ENCODE peak calls at places on chromosome 18, in five cellular contexts. M is CD8-positive, alpha-beta T cell; V is activated T-cell treated with anti-CD3 and anti-CD28 coated beads, Interleukin-2, amount 50 U/mL, for 72 hours; S is AG08396; Q is stimulated activated CD4-positive, alpha-beta T cell treated with anti-CD3 and anti-CD28 coated beads, Interleukin-1b, Interleukin-23, amount 100 ng/mL, for 24 hours. P is an unnamed sample.

GRCh38 chr18:60082790-60083189 is 183.0 kb downstream of the PMAIP1 start:
- DNase-seq in M (no peak), V (no peak), S (no peak), Q (no peak), P (no peak)

GRCh38 chr18:28147674-28148171 is 29.2 kb downstream of the CDH2 start:
- DNase-seq in M (no peak), V (no peak), S (no peak), Q (no peak), P (no peak)

GRCh38 chr18:79507076-79507545 is 111.4 kb downstream of the NFATC1 start:
- DNase-seq in M (no peak), V (no peak), S (peak), Q (no peak), P (no peak)

GRCh38 chr18:63848159-63848558 is 39.3 kb upstream of the SERPINB2 start:
- DNase-seq in M (no peak), V (no peak), S (peak), Q (no peak), P (no peak)

GRCh38 chr18:27713727-27714080 is 463.2 kb downstream of the CDH2 start:
- DNase-seq in M (no peak), V (no peak), S (no peak), Q (no peak), P (no peak)

GRCh38 chr18:22223263-22223960 is 54.0 kb downstream of the GATA6 start:
- DNase-seq in M (no peak), V (peak), S (peak), Q (no peak), P (no peak)

GRCh38 chr18:61173579-61173978 is 159.7 kb upstream of the CDH20 start:
- DNase-seq in M (no peak), V (no peak), S (no peak), Q (no peak), P (no peak)

GRCh38 chr18:79640875-79641274 is 38.7 kb upstream of the CTDP1 start:
- DNase-seq in M (no peak), V (no peak), S (no peak), Q (no peak), P (no peak)

GRCh38 chr18:59573962-59574361 is 123.3 kb downstream of the CCBE1 start:
- DNase-seq in M (no peak), V (no peak), S (no peak), Q (no peak), P (no peak)

P was measured in NCI-H187.